ENCODE peak calls at places on chromosome 1, in seven cellular contexts. S is head of caudate nucleus, I is NCI-H2171 treated with DMSO at 0.1 percent for 48 hours, J is HTR-8/SVneo, B is K562, N is neuronal stem cell, U is AG04450. Z is an unnamed sample.
A peak's percentile ranks its signal among the peaks of the same experiment; 100 is the strongest.

GRCh38 chr1:225812488-225813249 is 2.7 kb downstream of the EPHX1 start:
- DNase-seq in U (no peak), S (no peak), B (no peak), I (peak; percentile 65), N (no peak), J (no peak), Z (no peak)

GRCh38 chr1:165696625-165697100 is 1.7 kb downstream of the ALDH9A1 start:
- DNase-seq in B (no peak), U (peak; percentile 61), S (no peak), N (no peak), I (no peak), J (no peak), Z (peak; percentile 75)

GRCh38 chr1:206690516-206690915 is 5.8 kb downstream of the MAPKAPK2 start:
- DNase-seq in N (no peak), B (no peak), S (peak; percentile 35), I (no peak), U (no peak), J (no peak), Z (no peak)

GRCh38 chr1:32947669-32948068 is 16.9 kb downstream of the RNF19B start:
- DNase-seq in J (no peak), I (no peak), N (no peak), S (no peak), B (no peak), U (no peak), Z (no peak)

GRCh38 chr1:230542054-230542453 is 100.2 kb upstream of the COG2 start:
- DNase-seq in I (no peak), B (no peak), N (no peak), S (no peak), J (no peak), U (no peak), Z (peak; percentile 30)

GRCh38 chr1:83998599-83999315 is at the start of gene TTLL7:
- DNase-seq in U (no peak), B (peak; percentile 79), N (peak; percentile 85), I (peak; percentile 87), S (peak; percentile 93), J (peak; percentile 30), Z (peak; percentile 47)

GRCh38 chr1:20029178-20029912 is 40.6 kb upstream of the PLA2G5 start:
- DNase-seq in J (no peak), I (no peak), U (no peak), B (no peak), S (no peak), N (no peak), Z (no peak)

GRCh38 chr1:118317836-118318614 is 133.0 kb upstream of the SPAG17 start:
- DNase-seq in I (peak; percentile 1), B (no peak), J (no peak), N (no peak), S (no peak), U (no peak), Z (no peak)

GRCh38 chr1:64097859-64098258 is 105.6 kb upstream of the UBE2U start:
- DNase-seq in S (no peak), I (peak; percentile 26), N (no peak), J (no peak), U (no peak), B (no peak), Z (no peak)

GRCh38 chr1:203650012-203650836 is 23.6 kb downstream of the ATP2B4 start:
- DNase-seq in J (no peak), S (peak; percentile 29), B (peak; percentile 90), I (peak; percentile 76), N (no peak), U (no peak), Z (peak; percentile 74)

GRCh38 chr1:109299087-109299983 is 7.5 kb downstream of the MYBPHL start:
- DNase-seq in J (peak; percentile 35), N (no peak), S (peak; percentile 93), B (no peak), I (no peak), U (peak; percentile 90), Z (peak; percentile 88)